ENCODE peak calls at places on chromosomes 5 and 9, in four cellular contexts. One of them, this sample, is unnamed.
A peak's percentile ranks its signal among the peaks of the same experiment; 100 is the strongest.

GRCh38 chr9:113636165-113636564 is 172.6 kb downstream of the RGS3 start:
- DNase-seq in tibial nerve: no peak
- DNase-seq in left lung: no peak
- DNase-seq in A673: no peak
- DNase-seq in this sample: peak; percentile 23

GRCh38 chr5:41418220-41419031 is 92.0 kb downstream of the PLCXD3 start:
- DNase-seq in tibial nerve: no peak
- DNase-seq in left lung: no peak
- DNase-seq in A673: no peak
- DNase-seq in this sample: no peak

GRCh38 chr5:125267636-125268248 is 521.3 kb upstream of the ZNF608 start:
- DNase-seq in tibial nerve: no peak
- DNase-seq in left lung: no peak
- DNase-seq in A673: no peak
- DNase-seq in this sample: no peak

GRCh38 chr5:93595420-93596136 is 12.6 kb downstream of the NR2F1 start:
- DNase-seq in tibial nerve: no peak
- DNase-seq in left lung: no peak
- DNase-seq in A673: no peak
- DNase-seq in this sample: no peak

GRCh38 chr9:71242081-71242480 is 120.7 kb upstream of the TRPM3 start:
- DNase-seq in tibial nerve: no peak
- DNase-seq in left lung: no peak
- DNase-seq in A673: no peak
- DNase-seq in this sample: no peak

GRCh38 chr5:126805108-126805507 is 28.2 kb downstream of the LMNB1 start:
- DNase-seq in tibial nerve: no peak
- DNase-seq in left lung: no peak
- DNase-seq in A673: no peak
- DNase-seq in this sample: no peak

GRCh38 chr5:142569905-142570304 is 116.0 kb downstream of the FGF1 start:
- DNase-seq in tibial nerve: no peak
- DNase-seq in left lung: no peak
- DNase-seq in A673: no peak
- DNase-seq in this sample: no peak

GRCh38 chr9:86637515-86637914 is 283.3 kb upstream of the TUT7 start:
- DNase-seq in tibial nerve: no peak
- DNase-seq in left lung: no peak
- DNase-seq in A673: peak; percentile 60
- DNase-seq in this sample: peak; percentile 57

GRCh38 chr5:68849103-68849502 is 244.7 kb upstream of the SLC30A5 start:
- DNase-seq in tibial nerve: no peak
- DNase-seq in left lung: no peak
- DNase-seq in A673: no peak
- DNase-seq in this sample: no peak

GRCh38 chr5:10192309-10192708 is 57.4 kb downstream of the ATPSCKMT start:
- DNase-seq in tibial nerve: no peak
- DNase-seq in left lung: no peak
- DNase-seq in A673: no peak
- DNase-seq in this sample: no peak

GRCh38 chr5:112417931-112418358 is 1.1 kb downstream of the EPB41L4A start:
- DNase-seq in tibial nerve: no peak
- DNase-seq in left lung: peak; percentile 42
- DNase-seq in A673: no peak
- DNase-seq in this sample: peak; percentile 57

GRCh38 chr5:87361536-87362213 is 51.1 kb downstream of the CCNH start:
- DNase-seq in tibial nerve: no peak
- DNase-seq in left lung: no peak
- DNase-seq in A673: no peak
- DNase-seq in this sample: no peak

GRCh38 chr5:87369431-87369830 is 43.3 kb downstream of the CCNH start:
- DNase-seq in tibial nerve: no peak
- DNase-seq in left lung: no peak
- DNase-seq in A673: no peak
- DNase-seq in this sample: no peak

GRCh38 chr5:87368601-87369000 is 44.1 kb downstream of the CCNH start:
- DNase-seq in tibial nerve: no peak
- DNase-seq in left lung: no peak
- DNase-seq in A673: no peak
- DNase-seq in this sample: no peak

DNA sequence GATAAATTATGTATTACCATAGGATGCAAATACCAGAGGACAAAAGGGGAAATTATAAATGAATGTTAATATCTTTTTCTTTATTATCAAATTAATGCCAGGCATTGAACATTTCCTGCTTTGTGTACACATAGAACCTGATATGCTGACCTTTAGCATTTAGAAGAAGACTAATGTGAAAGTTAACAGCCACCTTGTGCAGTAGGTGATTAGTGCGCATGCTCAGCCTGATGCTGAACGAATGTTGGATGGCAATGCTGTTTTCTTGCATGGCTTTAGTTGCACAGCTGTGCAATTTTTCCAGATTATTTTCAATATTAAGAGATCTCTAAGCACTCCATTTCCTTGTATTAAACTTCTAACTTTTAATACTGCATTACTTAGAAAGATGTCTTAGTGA is 45.5 kb downstream of the CCNH start:
- DNase-seq in tibial nerve: no peak
- DNase-seq in left lung: no peak
- DNase-seq in A673: no peak
- DNase-seq in this sample: no peak
- H3K36me3 ChIP-seq in tibial nerve: no peaks in the 10 kb centered on the region
- H3K36me3 ChIP-seq in left lung: peaks cover 32% of the 10 kb centered on the region
- H3K36me3 ChIP-seq in A673: peaks cover 5% of the 10 kb centered on the region
- H3K36me3 ChIP-seq in this sample: no peaks in the 10 kb centered on the region

DNA sequence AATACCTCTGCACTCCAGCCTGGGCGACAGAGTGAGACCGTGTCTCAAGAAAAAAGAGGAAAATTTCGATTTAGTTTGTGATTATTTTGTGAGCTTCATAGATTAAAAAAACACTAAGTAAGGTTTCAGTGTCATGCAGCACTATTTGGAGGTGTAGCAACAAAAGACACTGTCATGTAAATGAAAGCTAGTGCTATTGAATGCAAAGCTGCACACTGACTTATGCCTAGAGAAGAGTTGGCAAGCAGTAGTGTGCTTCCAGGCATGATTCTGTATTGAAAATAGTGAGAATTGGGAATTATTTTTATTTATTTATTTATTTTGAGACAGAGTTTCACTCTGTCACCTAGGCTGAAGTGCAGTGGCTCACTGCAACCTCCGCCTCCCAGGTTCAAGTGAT is 34.5 kb downstream of the DDX46 start:
- DNase-seq in tibial nerve: no peak
- DNase-seq in left lung: no peak
- DNase-seq in A673: no peak
- DNase-seq in this sample: no peak
- H3K36me3 ChIP-seq in tibial nerve: peaks cover 10% of the 10 kb centered on the region
- H3K36me3 ChIP-seq in left lung: peaks cover 100% of the 10 kb centered on the region
- H3K36me3 ChIP-seq in A673: peaks cover 72% of the 10 kb centered on the region
- H3K36me3 ChIP-seq in this sample: peaks cover 34% of the 10 kb centered on the region

DNA sequence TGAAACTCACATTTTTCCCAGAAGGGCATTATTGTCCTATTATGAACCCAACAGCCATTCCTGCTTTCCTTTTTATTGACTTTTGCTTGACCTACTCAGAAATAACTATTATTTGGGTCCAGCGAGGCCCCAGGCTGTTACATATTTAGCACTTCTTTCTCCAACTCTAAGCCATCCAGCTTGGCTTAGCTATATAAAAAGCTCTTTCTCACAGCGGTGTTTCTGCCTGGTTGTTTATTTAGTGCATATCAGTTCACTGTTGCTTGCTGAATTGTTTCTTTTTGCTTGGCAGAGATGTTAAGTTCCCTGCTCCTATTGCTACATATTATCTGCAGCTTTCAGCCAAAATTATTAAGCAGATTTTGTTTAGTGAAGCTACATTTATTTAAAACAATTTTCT is 1156.8 kb upstream of the SEMA6A start:
- DNase-seq in tibial nerve: no peak
- DNase-seq in left lung: no peak
- DNase-seq in A673: no peak
- DNase-seq in this sample: no peak
- H3K36me3 ChIP-seq in tibial nerve: no peaks in the 10 kb centered on the region
- H3K36me3 ChIP-seq in left lung: no peaks in the 10 kb centered on the region
- H3K36me3 ChIP-seq in A673: no peaks in the 10 kb centered on the region
- H3K36me3 ChIP-seq in this sample: no peaks in the 10 kb centered on the region

GRCh38 chr5:179779826-179780225 is 14.0 kb upstream of the LTC4S start:
- DNase-seq in tibial nerve: no peak
- DNase-seq in left lung: no peak
- DNase-seq in A673: no peak
- DNase-seq in this sample: no peak

GRCh38 chr5:179777909-179778308 is 15.9 kb upstream of the LTC4S start:
- DNase-seq in tibial nerve: no peak
- DNase-seq in left lung: no peak
- DNase-seq in A673: no peak
- DNase-seq in this sample: no peak

GRCh38 chr5:179780343-179780742 is 13.4 kb upstream of the LTC4S start:
- DNase-seq in tibial nerve: no peak
- DNase-seq in left lung: no peak
- DNase-seq in A673: no peak
- DNase-seq in this sample: no peak

GRCh38 chr5:179777456-179777855 is 16.3 kb upstream of the LTC4S start:
- DNase-seq in tibial nerve: no peak
- DNase-seq in left lung: no peak
- DNase-seq in A673: no peak
- DNase-seq in this sample: no peak

DNA sequence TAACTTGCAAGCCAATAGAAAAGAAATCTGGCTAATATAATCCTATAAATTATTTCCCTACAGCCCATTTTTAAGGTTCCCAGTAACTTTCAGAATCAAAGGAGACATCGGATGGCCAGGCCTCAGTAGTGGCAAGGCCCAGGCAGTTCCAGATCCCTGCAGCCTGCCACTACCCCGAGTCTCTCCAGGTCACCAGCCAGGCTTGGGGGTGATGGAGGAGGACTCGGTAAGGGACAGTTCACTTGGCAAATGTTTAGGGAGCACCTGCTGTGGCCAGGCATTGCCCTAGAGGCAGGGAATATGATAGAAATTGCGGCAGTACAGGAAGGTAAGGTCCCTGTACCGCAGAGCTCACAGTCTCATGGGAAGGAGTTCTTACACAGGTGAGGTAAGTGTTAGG is 15.2 kb upstream of the LTC4S start:
- DNase-seq in tibial nerve: no peak
- DNase-seq in left lung: no peak
- DNase-seq in A673: no peak
- DNase-seq in this sample: no peak
- H3K36me3 ChIP-seq in tibial nerve: peaks cover 18% of the 10 kb centered on the region
- H3K36me3 ChIP-seq in left lung: peaks cover 51% of the 10 kb centered on the region
- H3K36me3 ChIP-seq in A673: peaks cover 16% of the 10 kb centered on the region
- H3K36me3 ChIP-seq in this sample: no peaks in the 10 kb centered on the region

GRCh38 chr5:150372626-150373025 is 15.1 kb downstream of the TCOF1 start:
- DNase-seq in tibial nerve: no peak
- DNase-seq in left lung: no peak
- DNase-seq in A673: no peak
- DNase-seq in this sample: no peak
- H3K36me3 ChIP-seq in tibial nerve: peaks cover 56% of the 10 kb centered on the region
- H3K36me3 ChIP-seq in left lung: peaks cover 100% of the 10 kb centered on the region
- H3K36me3 ChIP-seq in A673: peaks cover 96% of the 10 kb centered on the region
- H3K36me3 ChIP-seq in this sample: peaks cover 92% of the 10 kb centered on the region

DNA sequence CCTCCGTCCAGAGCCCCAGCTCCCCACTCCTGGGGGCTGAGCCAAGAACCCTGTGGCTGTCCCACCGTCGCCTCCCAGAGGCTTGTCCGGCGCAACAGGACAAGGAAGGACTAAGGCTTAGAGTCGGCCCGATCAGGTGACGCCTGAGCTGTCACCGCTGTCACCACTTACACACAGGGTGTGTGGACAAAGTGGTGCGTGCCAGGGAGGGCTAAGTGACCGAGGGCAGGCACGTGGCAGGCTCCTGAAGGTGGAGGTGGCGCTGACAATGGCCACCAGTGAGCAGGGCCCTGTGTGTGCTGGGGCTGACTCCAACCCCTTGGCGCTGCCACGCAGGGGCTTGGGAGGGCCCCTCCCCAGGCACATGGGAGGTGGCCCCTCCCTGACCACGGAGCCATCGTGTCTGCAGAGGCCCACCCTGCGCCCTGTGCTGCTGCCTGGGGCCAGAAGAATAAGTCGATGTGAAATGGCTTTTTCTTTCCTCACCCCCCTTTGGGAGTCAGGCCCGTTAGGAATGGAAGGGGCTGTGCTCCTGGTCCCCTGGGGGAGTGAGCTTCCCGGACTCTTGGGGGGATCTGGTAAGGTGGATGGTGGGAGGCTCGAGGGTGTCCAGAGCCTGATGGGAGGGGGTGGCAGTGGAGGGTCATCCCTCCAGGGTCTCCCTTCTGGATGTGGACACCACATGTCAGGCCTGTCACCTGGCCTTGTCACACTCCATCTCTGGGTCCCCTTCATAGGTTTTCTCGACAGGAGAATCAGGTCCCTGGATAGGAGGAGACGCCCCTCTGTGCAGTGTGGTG is 2.6 kb upstream of the GPSM1 start:
- DNase-seq in tibial nerve: no peak
- DNase-seq in left lung: peak; percentile 73
- DNase-seq in A673: no peak
- DNase-seq in this sample: no peak
- H3K36me3 ChIP-seq in tibial nerve: no peaks in the 10 kb centered on the region
- H3K36me3 ChIP-seq in left lung: no peaks in the 10 kb centered on the region
- H3K36me3 ChIP-seq in A673: no peaks in the 10 kb centered on the region
- H3K36me3 ChIP-seq in this sample: no peaks in the 10 kb centered on the region

GRCh38 chr9:81594415-81594814 is 94.9 kb downstream of the TLE1 start:
- DNase-seq in tibial nerve: no peak
- DNase-seq in left lung: no peak
- DNase-seq in A673: no peak
- DNase-seq in this sample: no peak

GRCh38 chr9:81595887-81596558 is 93.3 kb downstream of the TLE1 start:
- DNase-seq in tibial nerve: no peak
- DNase-seq in left lung: no peak
- DNase-seq in A673: peak; percentile 58
- DNase-seq in this sample: no peak

GRCh38 chr9:81597749-81598497 is 91.4 kb downstream of the TLE1 start:
- DNase-seq in tibial nerve: no peak
- DNase-seq in left lung: no peak
- DNase-seq in A673: no peak
- DNase-seq in this sample: no peak

GRCh38 chr9:81599837-81600236 is 89.5 kb downstream of the TLE1 start:
- DNase-seq in tibial nerve: no peak
- DNase-seq in left lung: no peak
- DNase-seq in A673: no peak
- DNase-seq in this sample: no peak

DNA sequence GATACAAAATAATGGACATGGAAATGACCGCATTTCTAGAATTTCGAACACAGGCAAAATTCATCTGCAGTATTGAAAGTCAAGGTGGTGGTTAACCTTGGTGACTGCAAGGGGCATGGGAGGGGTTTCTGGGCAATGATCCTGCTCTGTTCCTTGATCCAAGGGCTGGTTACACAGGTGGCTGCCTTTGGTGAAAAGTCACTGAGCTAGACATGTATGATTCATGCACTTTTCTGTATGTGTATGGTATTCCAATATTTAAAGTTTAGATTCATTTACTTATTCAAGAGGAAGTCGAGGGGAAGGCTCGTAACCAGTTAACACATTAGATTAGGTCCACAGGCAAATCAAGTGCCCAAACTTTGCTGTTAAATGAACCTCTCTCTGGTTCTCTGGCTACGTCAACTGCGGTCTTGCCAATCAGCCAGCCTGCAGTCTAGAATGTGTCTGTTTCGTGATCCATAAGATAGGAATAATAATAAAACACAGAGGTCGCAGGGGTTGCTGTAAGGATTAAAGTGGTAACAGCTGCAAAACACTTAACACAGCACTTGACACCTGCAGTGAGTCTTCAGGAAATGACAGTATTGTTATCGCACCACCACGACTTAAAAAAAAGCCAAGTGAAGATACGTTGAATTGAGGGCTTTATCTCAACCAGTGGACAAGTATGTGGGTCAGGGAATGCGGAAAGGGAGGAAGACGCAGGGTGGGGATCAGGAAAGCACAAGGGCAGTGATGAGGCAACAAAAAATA is 92.5 kb downstream of the TLE1 start:
- DNase-seq in tibial nerve: no peak
- DNase-seq in left lung: no peak
- DNase-seq in A673: no peak
- DNase-seq in this sample: no peak
- H3K36me3 ChIP-seq in tibial nerve: no peaks in the 10 kb centered on the region
- H3K36me3 ChIP-seq in left lung: peaks cover 3% of the 10 kb centered on the region
- H3K36me3 ChIP-seq in A673: no peaks in the 10 kb centered on the region
- H3K36me3 ChIP-seq in this sample: no peaks in the 10 kb centered on the region